ENCODE peak calls at places on chromosomes 7 and 10, in six cellular contexts. R, X, B, I, W and Q are unnamed samples.

GRCh38 chr10:129244298-129244697 is 222.7 kb upstream of the MGMT start:
- DNase-seq in R (no peak), I (no peak), W (no peak), B (no peak), X (no peak), Q (no peak)

GRCh38 chr7:124033093-124033806 is 383 bp upstream of the TMEM229A start:
- DNase-seq in R (no peak), I (no peak), W (peak; percentile 28), B (no peak), X (peak; percentile 3), Q (peak; percentile 40)

GRCh38 chr10:3419719-3420495 is 247.3 kb upstream of the PITRM1 start:
- DNase-seq in X (no peak), R (no peak), W (no peak), I (peak; percentile 74), B (no peak), Q (no peak)

GRCh38 chr7:40483630-40484029 is 348.8 kb downstream of the SUGCT start:
- DNase-seq in X (peak; percentile 40), I (no peak), B (no peak), W (no peak), R (no peak), Q (peak; percentile 14)

GRCh38 chr7:7595451-7595850 is 28.8 kb downstream of the MIOS start:
- DNase-seq in X (peak; percentile 51), W (peak; percentile 35), R (peak; percentile 8), I (no peak), B (no peak), Q (peak; percentile 7)

GRCh38 chr10:93165367-93165766 is 91.7 kb downstream of the CYP26A1 start:
- DNase-seq in X (peak; percentile 86), I (no peak), W (no peak), B (no peak), R (no peak), Q (no peak)

GRCh38 chr10:6388261-6388893 is 185.6 kb downstream of the PFKFB3 start:
- DNase-seq in X (no peak), W (no peak), R (no peak), I (no peak), B (no peak), Q (no peak)

GRCh38 chr10:131074682-131075081 is 236.8 kb downstream of the TCERG1L start:
- DNase-seq in X (no peak), R (no peak), I (no peak), B (no peak), W (no peak), Q (no peak)

GRCh38 chr7:124171068-124171467 is 138.2 kb upstream of the TMEM229A start:
- DNase-seq in B (no peak), R (peak; percentile 15), I (no peak), W (peak; percentile 72), X (no peak), Q (no peak)

GRCh38 chr10:49552277-49552676 is 13.4 kb upstream of the ERCC6 start:
- DNase-seq in I (no peak), B (no peak), X (peak; percentile 96), R (no peak), W (no peak), Q (peak; percentile 91)

GRCh38 chr10:120738658-120739057 is 112.5 kb upstream of the WDR11 start:
- DNase-seq in B (no peak), R (no peak), I (no peak), W (no peak), X (no peak), Q (peak; percentile 5)

GRCh38 chr7:73830872-73831655 is at the start of gene CLDN4:
- DNase-seq in W (no peak), I (no peak), R (peak; percentile 93), X (no peak), B (no peak), Q (no peak)

GRCh38 chr10:36263871-36264270 is 621.8 kb upstream of the FZD8 start:
- DNase-seq in I (no peak), X (no peak), R (no peak), W (no peak), B (no peak), Q (no peak)

GRCh38 chr10:88642254-88642653 is 22.0 kb upstream of the LIPF start:
- DNase-seq in R (no peak), I (no peak), X (peak; percentile 4), W (no peak), B (no peak), Q (no peak)

GRCh38 chr7:83791737-83792136 is 142.8 kb upstream of the SEMA3E start:
- DNase-seq in R (no peak), I (no peak), B (no peak), W (no peak), X (no peak), Q (no peak)

GRCh38 chr7:110386914-110387313 is 704.0 kb upstream of the LRRN3 start:
- DNase-seq in X (peak; percentile 27), W (no peak), R (peak; percentile 84), I (no peak), B (no peak), Q (peak; percentile 80)

GRCh38 chr10:81026597-81026996 is 488.9 kb downstream of the SH2D4B start:
- DNase-seq in I (no peak), R (no peak), W (no peak), X (no peak), B (no peak), Q (peak; percentile 0)

GRCh38 chr10:48439031-48439430 is 132.6 kb downstream of the MAPK8 start:
- DNase-seq in I (no peak), X (peak; percentile 79), B (no peak), W (no peak), R (no peak), Q (peak; percentile 72)

GRCh38 chr7:140010194-140010895 is 52.4 kb downstream of the PARP12 start:
- DNase-seq in R (no peak), I (no peak), W (no peak), X (no peak), B (no peak), Q (no peak)

GRCh38 chr7:148118371-148118770 is 472.2 kb upstream of the C7orf33 start:
- DNase-seq in B (no peak), W (no peak), R (no peak), X (no peak), I (no peak), Q (no peak)
- H2AFZ ChIP-seq in B (no peak overlapping the region), W (no peak overlapping the region), R (no peak overlapping the region), X (no peak overlapping the region), I (no peak overlapping the region), Q (no peak overlapping the region)

GRCh38 chr7:57210871-57211270 is 78.6 kb upstream of the ZNF479 start:
- DNase-seq in I (no peak), W (no peak), R (no peak), B (no peak), X (no peak), Q (no peak)

GRCh38 chr7:57210212-57210611 is 78.0 kb upstream of the ZNF479 start:
- DNase-seq in R (no peak), B (no peak), X (no peak), W (no peak), I (no peak), Q (no peak)

GRCh38 chr7:57204411-57204811 is 72.2 kb upstream of the ZNF479 start:
- DNase-seq in W (no peak), R (no peak), B (no peak), X (no peak), I (no peak), Q (no peak)

GRCh38 chr7:57205000-57205399 is 72.8 kb upstream of the ZNF479 start:
- DNase-seq in W (no peak), B (no peak), I (no peak), X (no peak), R (no peak), Q (no peak)

GRCh38 chr7:57207836-57208235 is 75.6 kb upstream of the ZNF479 start:
- DNase-seq in B (no peak), I (no peak), R (no peak), X (no peak), W (no peak), Q (no peak)
- H3K27ac ChIP-seq in B (no peak overlapping the region), I (no peak overlapping the region), R (no peak overlapping the region), X (no peak overlapping the region), W (no peak overlapping the region), Q (no peak overlapping the region)

DNA sequence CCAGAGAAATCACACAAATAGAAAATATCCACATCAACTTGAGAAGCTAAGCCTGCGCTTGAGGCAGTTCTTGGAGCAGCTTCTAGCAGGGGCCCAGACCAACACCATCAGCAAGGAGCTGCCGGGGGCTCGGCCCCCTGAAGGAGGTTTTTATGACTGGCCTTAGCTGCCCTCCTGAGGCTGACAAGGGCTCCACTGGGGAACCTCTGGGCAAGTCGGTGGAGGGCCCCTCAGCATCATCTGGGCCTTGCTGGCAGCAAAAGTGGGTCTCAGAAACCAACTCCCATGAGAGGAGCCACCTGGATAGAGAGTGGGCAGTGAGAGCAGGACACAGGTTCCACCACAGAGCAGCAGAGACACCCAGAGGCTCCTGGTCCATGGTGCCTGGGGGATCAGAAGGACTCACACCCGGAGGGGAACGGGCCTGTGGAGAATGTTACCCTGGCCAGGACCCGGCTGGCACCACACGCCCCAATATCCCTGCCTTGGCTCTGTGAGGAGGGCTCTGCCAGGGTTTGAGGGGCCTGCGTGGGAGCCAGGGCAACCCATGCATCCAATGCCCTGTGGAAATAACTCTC is 55.9 kb downstream of the NEUROG3 start:
- DNase-seq in R (no peak), W (no peak), B (no peak), X (no peak), I (no peak), Q (no peak)
- TF ChIP-seq EZH2 in R (no peak), W (no peak), B (no peak), X (no peak), I (no peak), Q (no peak)

DNA sequence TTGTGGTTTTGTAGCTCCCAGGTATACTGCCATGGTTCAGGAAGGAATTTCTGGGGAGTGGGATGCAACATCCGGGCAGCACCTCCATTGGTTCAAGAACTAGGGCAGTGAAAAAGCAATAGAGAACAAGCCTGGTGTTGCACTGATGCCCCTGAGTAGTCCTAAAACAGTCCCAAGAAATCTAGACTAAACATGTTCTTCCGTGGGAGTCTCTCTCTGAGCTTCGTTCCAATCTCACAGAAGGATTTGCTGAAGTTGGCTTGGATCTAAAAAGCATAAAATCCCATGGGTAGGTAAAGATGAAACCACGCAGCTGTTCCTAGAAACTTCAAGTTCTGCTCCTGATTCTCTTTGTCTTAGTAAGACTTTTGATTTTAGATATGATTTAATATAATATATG is 154.5 kb downstream of the PLXDC2 start:
- DNase-seq in I (no peak), W (no peak), R (no peak), B (no peak), X (no peak), Q (no peak)
- H2AFZ ChIP-seq in I (no peak overlapping the region), W (no peak overlapping the region), R (no peak overlapping the region), B (no peak overlapping the region), X (no peak overlapping the region), Q (no peak overlapping the region)

DNA sequence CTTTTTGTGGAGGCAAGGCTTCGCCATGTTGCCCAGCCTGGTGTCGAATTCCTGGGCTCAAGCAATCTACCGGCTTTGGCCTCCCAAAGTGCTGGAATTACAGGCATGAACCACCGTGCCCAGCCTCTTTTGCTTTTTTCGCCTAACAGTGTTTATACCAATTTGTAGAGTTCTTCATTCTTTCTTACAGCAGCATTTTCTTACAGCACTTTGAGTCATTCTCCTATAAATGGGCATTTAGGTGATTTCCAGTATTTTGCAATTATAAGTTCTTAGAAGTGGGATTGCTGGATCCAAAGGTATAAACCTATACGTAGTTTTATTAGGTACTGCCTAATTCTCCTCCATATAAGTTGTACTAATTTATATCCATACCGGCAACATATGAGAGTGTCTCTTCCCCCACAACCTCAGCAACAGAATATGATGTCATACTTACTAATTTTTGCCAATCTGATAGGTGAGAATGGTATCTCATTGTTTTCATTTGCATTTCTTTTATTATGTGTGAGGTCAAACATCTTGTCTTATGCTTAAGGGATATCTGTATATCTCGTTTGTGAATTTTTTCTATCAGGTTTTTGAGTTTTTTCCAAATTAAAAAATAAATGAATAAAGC is 39.1 kb downstream of the SUFU start:
- DNase-seq in R (no peak), B (no peak), I (no peak), X (peak; percentile 61), W (no peak), Q (peak; percentile 68)
- H3K27ac ChIP-seq in R (no peak overlapping the region), B (no peak overlapping the region), I (no peak overlapping the region), X (no peak overlapping the region), W (no peak overlapping the region), Q (no peak overlapping the region)